ENCODE peak calls at places on chromosomes 5 and 9, in six cellular contexts. One of them, this sample, is unnamed.

GRCh38 chr5:2742921-2743679 is 8.4 kb downstream of the IRX2 start:
- DNase-seq in GM04504: no peak
- DNase-seq in PC-9: no peak
- DNase-seq in A172: no peak
- DNase-seq in activated CD8-positive, alpha-beta memory T cell treated with anti-CD3 and anti-CD28 coated beads, Interleukin-2, amount 50 U/mL, for 4 hours: no peak
- DNase-seq in nucleus accumbens: no peak
- DNase-seq in this sample: no peak

GRCh38 chr9:129487658-129488483 is 133.0 kb downstream of the C9orf50 start:
- DNase-seq in GM04504: no peak
- DNase-seq in PC-9: no peak
- DNase-seq in A172: no peak
- DNase-seq in activated CD8-positive, alpha-beta memory T cell treated with anti-CD3 and anti-CD28 coated beads, Interleukin-2, amount 50 U/mL, for 4 hours: peak; percentile 62
- DNase-seq in nucleus accumbens: peak; percentile 75
- DNase-seq in this sample: peak; percentile 32

GRCh38 chr9:33272061-33272460 is 7.2 kb downstream of the CHMP5 start:
- DNase-seq in GM04504: no peak
- DNase-seq in PC-9: no peak
- DNase-seq in A172: no peak
- DNase-seq in activated CD8-positive, alpha-beta memory T cell treated with anti-CD3 and anti-CD28 coated beads, Interleukin-2, amount 50 U/mL, for 4 hours: no peak
- DNase-seq in nucleus accumbens: no peak
- DNase-seq in this sample: no peak

GRCh38 chr5:174409070-174409469 is 315.3 kb upstream of the MSX2 start:
- DNase-seq in GM04504: no peak
- DNase-seq in PC-9: no peak
- DNase-seq in A172: no peak
- DNase-seq in activated CD8-positive, alpha-beta memory T cell treated with anti-CD3 and anti-CD28 coated beads, Interleukin-2, amount 50 U/mL, for 4 hours: no peak
- DNase-seq in nucleus accumbens: no peak
- DNase-seq in this sample: no peak

GRCh38 chr5:11385251-11385900 is 518.9 kb downstream of the CTNND2 start:
- DNase-seq in GM04504: no peak
- DNase-seq in PC-9: no peak
- DNase-seq in A172: peak; percentile 35
- DNase-seq in activated CD8-positive, alpha-beta memory T cell treated with anti-CD3 and anti-CD28 coated beads, Interleukin-2, amount 50 U/mL, for 4 hours: no peak
- DNase-seq in nucleus accumbens: no peak
- DNase-seq in this sample: no peak

GRCh38 chr5:73230264-73231244 is 57.6 kb downstream of the TMEM174 start:
- DNase-seq in GM04504: no peak
- DNase-seq in PC-9: no peak
- DNase-seq in A172: no peak
- DNase-seq in activated CD8-positive, alpha-beta memory T cell treated with anti-CD3 and anti-CD28 coated beads, Interleukin-2, amount 50 U/mL, for 4 hours: no peak
- DNase-seq in nucleus accumbens: no peak
- DNase-seq in this sample: no peak

GRCh38 chr5:20601678-20602100 is 613.7 kb upstream of the CDH18 start:
- DNase-seq in GM04504: no peak
- DNase-seq in PC-9: no peak
- DNase-seq in A172: peak; percentile 86
- DNase-seq in activated CD8-positive, alpha-beta memory T cell treated with anti-CD3 and anti-CD28 coated beads, Interleukin-2, amount 50 U/mL, for 4 hours: no peak
- DNase-seq in nucleus accumbens: no peak
- DNase-seq in this sample: no peak

GRCh38 chr9:113513541-113513940 is 50.0 kb downstream of the RGS3 start:
- DNase-seq in GM04504: no peak
- DNase-seq in PC-9: no peak
- DNase-seq in A172: no peak
- DNase-seq in activated CD8-positive, alpha-beta memory T cell treated with anti-CD3 and anti-CD28 coated beads, Interleukin-2, amount 50 U/mL, for 4 hours: no peak
- DNase-seq in nucleus accumbens: no peak
- DNase-seq in this sample: no peak

GRCh38 chr5:68593211-68593701 is 377.7 kb downstream of the PIK3R1 start:
- DNase-seq in GM04504: no peak
- DNase-seq in PC-9: no peak
- DNase-seq in A172: no peak
- DNase-seq in activated CD8-positive, alpha-beta memory T cell treated with anti-CD3 and anti-CD28 coated beads, Interleukin-2, amount 50 U/mL, for 4 hours: no peak
- DNase-seq in nucleus accumbens: no peak
- DNase-seq in this sample: no peak

This sample was measured in amygdala.